ENCODE peak calls at places on chromosomes 3 and 15, in eight cellular contexts. Z, G, F, H, K, W, E and Q are unnamed samples.

GRCh38 chr3:105823149-105823866 is 45.5 kb downstream of the CBLB start:
- DNase-seq in Z (no peak), G (no peak), F (peak; percentile 49), H (peak; percentile 97), K (no peak), W (no peak), E (peak; percentile 94), Q (no peak)

GRCh38 chr3:57999423-58000115 is 8.7 kb upstream of the FLNB start:
- DNase-seq in Z (no peak), G (no peak), F (no peak), H (no peak), K (no peak), W (no peak), E (peak; percentile 58), Q (no peak)

GRCh38 chr3:14124223-14124614 is 451 bp downstream of the CHCHD4 start:
- DNase-seq in Z (peak; percentile 48), G (peak; percentile 9), F (no peak), H (peak; percentile 26), K (peak; percentile 61), W (peak; percentile 38), E (peak; percentile 60), Q (peak; percentile 49)

GRCh38 chr3:169044341-169045113 is 619.0 kb downstream of the MECOM start:
- DNase-seq in Z (no peak), G (no peak), F (peak; percentile 16), H (peak; percentile 59), K (no peak), W (no peak), E (peak; percentile 74), Q (no peak)

GRCh38 chr3:129535075-129535474 is 6.6 kb downstream of the RHO start:
- DNase-seq in Z (no peak), G (no peak), F (no peak), H (no peak), K (no peak), W (no peak), E (no peak), Q (no peak)

GRCh38 chr3:189457201-189457607 is 174.0 kb upstream of the TP63 start:
- DNase-seq in Z (no peak), G (no peak), F (no peak), H (peak; percentile 24), K (no peak), W (no peak), E (peak; percentile 12), Q (no peak)

GRCh38 chr3:4440951-4441350 is 26.1 kb downstream of the SUMF1 start:
- DNase-seq in Z (no peak), G (no peak), F (no peak), H (no peak), K (no peak), W (no peak), E (no peak), Q (no peak)

GRCh38 chr15:39667382-39668127 is 86.7 kb downstream of the THBS1 start:
- DNase-seq in Z (no peak), G (no peak), F (no peak), H (no peak), K (no peak), W (no peak), E (no peak), Q (no peak)

GRCh38 chr15:60932051-60932915 is 296.8 kb downstream of the RORA start:
- DNase-seq in Z (peak; percentile 51), G (no peak), F (no peak), H (peak; percentile 45), K (peak; percentile 56), W (peak; percentile 45), E (peak; percentile 93), Q (no peak)

GRCh38 chr15:60477991-60478632 is 830 bp downstream of the ICE2 start:
- DNase-seq in Z (no peak), G (no peak), F (no peak), H (peak; percentile 44), K (no peak), W (no peak), E (peak; percentile 48), Q (no peak)

GRCh38 chr3:19885468-19885867 is 48.5 kb downstream of the EFHB start:
- DNase-seq in Z (no peak), G (peak; percentile 6), F (no peak), H (peak; percentile 66), K (no peak), W (no peak), E (peak; percentile 33), Q (no peak)

GRCh38 chr3:170076715-170077238 is 39.0 kb downstream of the GPR160 start:
- DNase-seq in Z (no peak), G (no peak), F (peak; percentile 44), H (peak; percentile 90), K (no peak), W (no peak), E (peak; percentile 71), Q (no peak)

GRCh38 chr15:75639709-75640482 is at the start of gene IMP3:
- DNase-seq in Z (peak; percentile 88), G (peak; percentile 95), F (peak; percentile 92), H (peak; percentile 98), K (peak; percentile 95), W (peak; percentile 89), E (peak; percentile 97), Q (peak; percentile 93)

GRCh38 chr3:107431298-107432012 is 54.2 kb downstream of the CCDC54 start:
- DNase-seq in Z (peak; percentile 33), G (peak; percentile 43), F (no peak), H (peak; percentile 45), K (peak; percentile 67), W (peak; percentile 7), E (peak; percentile 77), Q (peak; percentile 80)